ENCODE peak calls at places on chromosome 5, in four cellular contexts. P, N, E and R are unnamed samples.

GRCh38 chr5:36373527-36374086 is 71.9 kb upstream of the RANBP3L start:
- DNase-seq in P (peak; percentile 66), N (peak; percentile 94), E (no peak), R (no peak)

GRCh38 chr5:168219515-168220410 is 71.7 kb upstream of the WWC1 start:
- DNase-seq in P (no peak), N (no peak), E (peak; percentile 72), R (peak; percentile 53)

GRCh38 chr5:158908690-158909325 is 190.9 kb downstream of the EBF1 start:
- DNase-seq in P (no peak), N (no peak), E (no peak), R (no peak)

GRCh38 chr5:65760504-65761275 is 38.7 kb downstream of the NLN start:
- DNase-seq in P (no peak), N (no peak), E (no peak), R (no peak)

GRCh38 chr5:1661311-1661710 is 137.6 kb upstream of the LPCAT1 start:
- DNase-seq in P (peak; percentile 54), N (no peak), E (no peak), R (no peak)

GRCh38 chr5:167702014-167702413 is 589.4 kb upstream of the WWC1 start:
- DNase-seq in P (no peak), N (no peak), E (no peak), R (no peak)

GRCh38 chr5:15373151-15373550 is 126.8 kb upstream of the FBXL7 start:
- DNase-seq in P (no peak), N (no peak), E (no peak), R (no peak)

GRCh38 chr5:117590944-117591343 is 1016.3 kb upstream of the SEMA6A start:
- DNase-seq in P (no peak), N (no peak), E (peak; percentile 31), R (no peak)

GRCh38 chr5:56350595-56351170 is 117.6 kb upstream of the ANKRD55 start:
- DNase-seq in P (no peak), N (no peak), E (no peak), R (no peak)

GRCh38 chr5:136408996-136409395 is 43.7 kb upstream of the TRPC7 start:
- DNase-seq in P (no peak), N (no peak), E (no peak), R (no peak)

GRCh38 chr5:62190931-62191330 is 115.1 kb upstream of the KIF2A start:
- DNase-seq in P (no peak), N (no peak), E (no peak), R (no peak)

GRCh38 chr5:132776077-132776931 is 735 bp downstream of the SEPTIN8 start:
- DNase-seq in P (no peak), N (no peak), E (peak; percentile 62), R (peak; percentile 39)

GRCh38 chr5:113989913-113990305 is 372.0 kb upstream of the KCNN2 start:
- DNase-seq in P (no peak), N (no peak), E (no peak), R (no peak)

GRCh38 chr5:109455598-109456096 is 45.9 kb upstream of the PJA2 start:
- DNase-seq in P (no peak), N (no peak), E (no peak), R (peak; percentile 19)

GRCh38 chr5:67211926-67212325 is 15.3 kb upstream of the CD180 start:
- DNase-seq in P (no peak), N (no peak), E (no peak), R (no peak)

GRCh38 chr5:157454273-157454672 is 5.7 kb upstream of the NIPAL4 start:
- DNase-seq in P (no peak), N (no peak), E (no peak), R (no peak)

GRCh38 chr5:171272996-171273970 is 35.8 kb upstream of the TLX3 start:
- DNase-seq in P (no peak), N (no peak), E (peak; percentile 58), R (no peak)

GRCh38 chr5:179906795-179907569 is 715 bp downstream of the TBC1D9B start:
- DNase-seq in P (no peak), N (no peak), E (peak; percentile 69), R (no peak)

GRCh38 chr5:8060235-8061139 is 191.5 kb downstream of the MTRR start:
- DNase-seq in P (no peak), N (peak; percentile 84), E (no peak), R (peak; percentile 4)

GRCh38 chr5:153429734-153430133 is 60.7 kb upstream of the GRIA1 start:
- DNase-seq in P (no peak), N (no peak), E (no peak), R (no peak)

GRCh38 chr5:134224905-134225779 is 731 bp downstream of the PPP2CA start:
- DNase-seq in P (peak; percentile 81), N (no peak), E (peak; percentile 93), R (peak; percentile 41)

GRCh38 chr5:134437340-134438267 is 25.9 kb upstream of the CDKN2AIPNL start:
- DNase-seq in P (peak; percentile 17), N (no peak), E (no peak), R (no peak)

GRCh38 chr5:51810592-51810991 is 427.3 kb downstream of the ISL1 start:
- DNase-seq in P (no peak), N (no peak), E (no peak), R (no peak)

GRCh38 chr5:137146402-137146889 is 352.7 kb downstream of the SPOCK1 start:
- DNase-seq in P (no peak), N (no peak), E (no peak), R (peak; percentile 65)

GRCh38 chr5:51159606-51160005 is 223.6 kb upstream of the ISL1 start:
- DNase-seq in P (no peak), N (no peak), E (no peak), R (no peak)

GRCh38 chr5:19928556-19929421 is 59.2 kb downstream of the CDH18 start:
- DNase-seq in P (no peak), N (no peak), E (no peak), R (no peak)

GRCh38 chr5:75319636-75320035 is 17.4 kb upstream of the HMGCR start:
- DNase-seq in P (no peak), N (no peak), E (no peak), R (no peak)

GRCh38 chr5:56816546-56817081 is 1.3 kb downstream of the MAP3K1 start:
- DNase-seq in P (peak; percentile 81), N (no peak), E (peak; percentile 75), R (no peak)

GRCh38 chr5:37792976-37793328 is 46.9 kb downstream of the GDNF start:
- DNase-seq in P (no peak), N (no peak), E (no peak), R (no peak)

GRCh38 chr5:111411321-111411720 is 101.0 kb downstream of the STARD4 start:
- DNase-seq in P (no peak), N (no peak), E (no peak), R (no peak)

GRCh38 chr5:90709323-90710148 is 150.9 kb downstream of the ADGRV1 start:
- DNase-seq in P (no peak), N (no peak), E (peak; percentile 74), R (no peak)

GRCh38 chr5:170681013-170681433 is 102.5 kb upstream of the GABRP start:
- DNase-seq in P (no peak), N (no peak), E (peak; percentile 90), R (no peak)

GRCh38 chr5:198941-199820 is 7.9 kb downstream of the LRRC14B start:
- DNase-seq in P (no peak), N (no peak), E (no peak), R (no peak)

GRCh38 chr5:139167533-139167932 is 30.6 kb downstream of the SIL1 start:
- DNase-seq in P (no peak), N (no peak), E (no peak), R (no peak)

GRCh38 chr5:139171779-139172404 is 26.3 kb downstream of the SIL1 start:
- DNase-seq in P (no peak), N (no peak), E (no peak), R (no peak)

GRCh38 chr5:139164020-139164419 is 34.1 kb downstream of the SIL1 start:
- DNase-seq in P (no peak), N (no peak), E (no peak), R (no peak)

GRCh38 chr5:139167052-139167451 is 31.1 kb downstream of the SIL1 start:
- DNase-seq in P (no peak), N (no peak), E (no peak), R (no peak)

DNA sequence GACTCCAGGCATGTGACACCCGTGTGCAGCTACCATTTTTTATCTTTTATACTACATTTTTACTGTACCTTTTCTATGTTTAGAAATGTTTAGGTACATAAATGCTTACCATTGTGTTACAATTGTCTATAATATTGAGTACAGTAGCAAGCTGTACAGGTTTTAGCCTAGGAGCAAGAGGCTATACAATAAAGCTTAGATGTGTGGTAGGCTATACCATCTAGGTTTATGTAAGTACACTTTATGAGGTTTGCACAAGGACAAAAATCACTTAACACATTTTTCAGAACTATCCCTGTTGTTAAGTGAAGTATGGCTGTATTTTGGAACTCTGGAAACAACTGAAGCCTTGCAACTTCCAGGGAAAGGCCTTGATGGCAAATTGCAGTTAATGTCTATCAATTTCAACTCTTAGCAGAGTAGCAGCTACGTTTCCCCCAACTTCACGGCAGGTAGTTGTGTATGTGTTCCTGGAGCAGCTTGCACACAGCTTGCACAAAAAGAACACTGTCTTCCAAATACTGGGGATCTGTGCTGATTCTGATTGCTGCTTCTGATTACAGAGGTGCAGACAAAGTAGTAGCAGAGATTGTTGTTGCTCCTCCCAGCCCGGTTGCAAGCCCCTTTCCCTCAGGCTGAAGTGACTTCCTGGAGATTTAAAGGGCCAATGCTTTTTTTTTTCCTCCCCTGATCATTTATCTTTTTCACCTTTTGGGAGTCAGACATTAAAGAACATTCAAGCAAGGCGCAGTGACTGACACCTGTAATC is 30.0 kb downstream of the SIL1 start:
- DNase-seq in P (no peak), N (no peak), E (no peak), R (no peak)
- H3K27ac ChIP-seq in P (no peak overlapping the region), N (no peak overlapping the region), E (no peak overlapping the region), R (no peak overlapping the region)

GRCh38 chr5:172905771-172906170 is 53.5 kb upstream of the RPL26L1 start:
- DNase-seq in P (no peak), N (no peak), E (peak; percentile 24), R (no peak)
- H3K27ac ChIP-seq in P (peak overlapping the region; percentile 91), N (peak overlapping the region; percentile 90), E (no peak overlapping the region), R (no peak overlapping the region)

DNA sequence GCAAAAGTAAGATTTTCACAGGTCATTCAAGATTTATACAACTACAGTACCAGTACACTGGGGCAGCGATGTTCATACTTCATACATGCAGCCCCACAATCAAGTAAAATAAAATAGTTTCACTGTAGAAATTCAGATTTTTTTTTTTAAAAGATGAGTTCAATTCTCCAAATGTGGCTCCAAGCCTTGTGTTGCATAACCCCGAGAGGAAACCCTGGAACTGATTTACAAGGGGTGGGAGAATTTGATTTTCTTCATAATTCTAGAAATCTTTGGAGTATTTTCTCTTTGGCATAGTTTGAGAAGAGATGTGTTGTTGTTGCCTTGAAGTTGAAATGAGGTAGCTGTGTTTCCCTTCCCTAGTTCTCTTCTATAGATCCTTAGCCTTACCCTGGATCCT is 3.0 kb downstream of the RHOBTB3 start:
- DNase-seq in P (no peak), N (no peak), E (no peak), R (no peak)
- H3K27ac ChIP-seq in P (no peak overlapping the region), N (peak overlapping the region; percentile 96), E (no peak overlapping the region), R (peak overlapping the region; percentile 9)

DNA sequence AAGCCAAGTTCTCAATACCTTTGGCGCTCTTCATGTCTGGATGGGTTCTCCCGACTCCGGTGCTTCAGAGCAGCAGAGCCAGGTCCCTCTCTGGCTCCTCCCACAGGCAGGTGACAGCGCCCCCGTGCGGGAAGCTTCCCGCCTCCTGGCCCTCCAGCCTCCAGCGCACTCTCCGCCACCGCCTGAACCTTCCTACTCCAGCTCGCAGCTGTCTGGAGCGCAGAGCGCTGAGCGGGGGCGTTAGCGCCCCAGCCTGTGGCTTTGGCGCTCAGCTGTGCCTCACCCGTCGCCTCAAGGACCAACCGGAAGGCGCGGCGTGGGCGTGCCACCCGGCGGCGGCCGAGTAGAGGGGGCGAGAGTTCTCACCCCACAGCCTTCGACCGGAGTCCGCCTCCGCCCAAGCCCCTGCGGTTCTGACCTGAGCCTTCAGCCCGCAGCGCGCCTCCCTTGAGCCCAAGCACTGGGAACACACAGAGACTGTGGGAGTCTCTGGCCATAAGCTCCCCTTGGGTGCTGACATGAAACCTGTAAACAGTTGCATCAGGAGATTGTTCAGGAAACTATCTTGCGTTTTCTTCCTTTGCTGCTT is at the start of gene SLCO4C1:
- DNase-seq in P (peak; percentile 97), N (no peak), E (peak; percentile 93), R (peak; percentile 24)
- H3K27ac ChIP-seq in P (peak within 1 kb of the TSS; percentile 55), N (no peak within 1 kb of the TSS), E (no peak within 1 kb of the TSS), R (no peak within 1 kb of the TSS)